ENCODE peak calls at places on chromosomes 16 and 17, in nine cellular contexts. X is mesendoderm, I is NCI-H1048, D is GOT3, O is epithelial cell of esophagus, L is skeletal muscle cell, Y is heart right ventricle, C is NCI-H345, Z is psoas muscle. F is an unnamed sample.

GRCh38 chr17:14321476-14321949 is 20.6 kb downstream of the HS3ST3B1 start:
- DNase-seq in L (no peak), I (no peak), D (no peak), O (no peak), Y (no peak), C (no peak), Z (no peak), X (no peak), F (peak)

GRCh38 chr16:23509441-23509754 is 896 bp downstream of the GGA2 start:
- DNase-seq in I (no peak), Z (no peak), X (peak), C (no peak), Y (no peak), L (no peak), D (no peak), O (no peak), F (no peak)

GRCh38 chr17:981292-981658 is 1.7 kb upstream of the NXN start:
- DNase-seq in L (no peak), I (no peak), Z (no peak), Y (no peak), O (no peak), C (no peak), D (no peak), X (no peak), F (no peak)

GRCh38 chr16:75647492-75648264 is at the start of the genes KARS1 and TERF2IP:
- DNase-seq in C (peak), O (peak), Y (peak), Z (peak), X (peak), L (peak), D (peak), I (peak), F (peak)

GRCh38 chr17:29179232-29180036 is 764 bp downstream of the MYO18A start:
- DNase-seq in I (no peak), O (peak), D (no peak), Z (no peak), Y (peak), L (no peak), C (peak), X (peak), F (peak)

GRCh38 chr17:8176197-8176940 is at the start of gene TMEM107:
- DNase-seq in I (peak), Z (peak), O (peak), D (peak), X (peak), Y (peak), L (no peak), C (peak), F (peak)

GRCh38 chr17:33964344-33964979 is 290.6 kb upstream of the CCL2 start:
- DNase-seq in L (no peak), X (peak), O (no peak), C (peak), Y (no peak), D (no peak), Z (no peak), I (no peak), F (peak)

GRCh38 chr16:21656795-21657768 is 4.7 kb upstream of the IGSF6 start:
- DNase-seq in O (peak), I (no peak), Z (no peak), L (peak), Y (peak), X (peak), D (no peak), C (peak), F (peak)

GRCh38 chr17:70084476-70084875 is 9.5 kb downstream of the KCNJ16 start:
- DNase-seq in X (no peak), I (no peak), Z (no peak), Y (no peak), O (peak), D (no peak), L (no peak), C (no peak), F (no peak)

GRCh38 chr16:67120025-67120424 is 10.3 kb downstream of the PHAF1 start:
- DNase-seq in O (peak), L (no peak), C (no peak), Y (no peak), I (no peak), Z (no peak), X (no peak), D (no peak), F (no peak)

GRCh38 chr16:2819939-2820835 is 3.1 kb downstream of the PRSS21 start:
- DNase-seq in I (no peak), L (no peak), O (no peak), Y (no peak), X (no peak), Z (no peak), C (no peak), D (no peak), F (no peak)

GRCh38 chr16:46629331-46629843 is 8.2 kb upstream of the SHCBP1 start:
- DNase-seq in L (no peak), Y (no peak), C (no peak), O (peak), X (peak), I (no peak), Z (no peak), D (peak), F (peak)

GRCh38 chr17:6710317-6710716 is 2.9 kb downstream of the SLC13A5 start:
- DNase-seq in X (no peak), Y (no peak), D (no peak), L (no peak), C (no peak), O (no peak), Z (no peak), I (no peak), F (no peak)

GRCh38 chr16:57474671-57475661 is 11.3 kb downstream of the DOK4 start:
- DNase-seq in C (no peak), I (no peak), Y (no peak), D (no peak), Z (peak), O (no peak), X (no peak), L (no peak), F (no peak)

GRCh38 chr17:80888276-80889160 is 103.1 kb upstream of the CHMP6 start:
- DNase-seq in L (no peak), D (no peak), I (no peak), O (no peak), X (no peak), Y (no peak), Z (peak), C (no peak), F (no peak)

GRCh38 chr17:73342057-73342522 is 30.3 kb upstream of the CDC42EP4 start:
- DNase-seq in C (peak), Z (no peak), D (no peak), L (peak), X (peak), Y (peak), I (no peak), O (peak), F (peak)

GRCh38 chr16:1538804-1539520 is 5.5 kb downstream of the TMEM204 start:
- DNase-seq in I (no peak), L (no peak), Y (no peak), C (no peak), D (no peak), O (no peak), Z (peak), X (peak), F (peak)

GRCh38 chr16:48158296-48158695 is 2.5 kb upstream of the ABCC12 start:
- DNase-seq in L (peak), D (no peak), X (peak), O (peak), Y (no peak), I (no peak), Z (no peak), C (no peak), F (no peak)

GRCh38 chr16:12229759-12230594 is 253.4 kb downstream of the SNX29 start:
- DNase-seq in C (peak), D (no peak), Y (no peak), O (peak), X (no peak), I (no peak), Z (no peak), L (no peak), F (peak)

GRCh38 chr16:67431077-67431804 is at the start of gene HSD11B2:
- DNase-seq in Y (no peak), D (no peak), X (peak), L (no peak), O (peak), Z (peak), C (peak), I (no peak), F (peak)

GRCh38 chr16:3306078-3306477 is 781 bp downstream of the ZNF75A start:
- DNase-seq in Z (no peak), O (no peak), D (no peak), C (no peak), Y (no peak), X (no peak), I (no peak), L (no peak), F (no peak)

GRCh38 chr16:71526111-71526998 is at the start of gene CHST4:
- DNase-seq in D (no peak), I (no peak), C (no peak), Y (no peak), O (peak), L (peak), X (peak), Z (no peak), F (peak)

GRCh38 chr17:64007838-64008282 is 9.7 kb downstream of the PRR29 start:
- DNase-seq in D (no peak), Y (no peak), L (no peak), O (no peak), C (no peak), I (no peak), X (no peak), Z (no peak), F (no peak)

GRCh38 chr17:31190351-31190750 is 95.6 kb downstream of the NF1 start:
- DNase-seq in Z (no peak), D (no peak), C (no peak), X (peak), L (no peak), O (peak), I (peak), Y (no peak), F (no peak)

GRCh38 chr16:20613471-20613887 is 37.3 kb upstream of the ACSM2B start:
- DNase-seq in Z (peak), I (no peak), D (no peak), L (no peak), X (no peak), O (no peak), C (peak), Y (no peak), F (no peak)

GRCh38 chr16:53925011-53925410 is 221.1 kb downstream of the FTO start:
- DNase-seq in O (no peak), Z (no peak), C (no peak), L (no peak), X (peak), D (no peak), Y (no peak), I (no peak), F (no peak)

GRCh38 chr17:3535253-3535995 is 22.2 kb downstream of the TRPV3 start:
- DNase-seq in L (no peak), Y (peak), I (no peak), O (peak), Z (peak), C (no peak), D (no peak), X (peak), F (peak)

GRCh38 chr17:4304417-4305027 is 40.7 kb upstream of the ANKFY1 start:
- DNase-seq in I (peak), O (peak), D (no peak), L (peak), C (peak), Z (no peak), Y (peak), X (peak), F (peak)

GRCh38 chr16:71230122-71230845 is at the start of gene HYDIN:
- DNase-seq in Z (no peak), L (peak), C (peak), D (no peak), O (peak), I (no peak), Y (no peak), X (peak), F (peak)

GRCh38 chr16:30821891-30822290 is 34.9 kb upstream of the ZNF629 start:
- DNase-seq in D (no peak), Y (no peak), Z (no peak), O (no peak), L (no peak), C (no peak), I (no peak), X (no peak), F (no peak)

GRCh38 chr17:58364270-58364942 is 12.4 kb upstream of the SUPT4H1 start:
- DNase-seq in I (no peak), Z (no peak), Y (no peak), L (no peak), O (peak), D (no peak), C (no peak), X (peak), F (no peak)

GRCh38 chr17:62179525-62180161 is 114.6 kb upstream of the MED13 start:
- DNase-seq in L (no peak), D (no peak), O (peak), Z (no peak), Y (no peak), X (peak), C (no peak), I (no peak), F (peak)

GRCh38 chr16:57041182-57042156 is 50.9 kb upstream of the CPNE2 start:
- DNase-seq in L (no peak), O (no peak), I (no peak), Y (no peak), X (no peak), Z (no peak), D (no peak), C (no peak), F (no peak)

GRCh38 chr16:20263138-20263855 is 64.0 kb downstream of the GP2 start:
- DNase-seq in Z (no peak), O (no peak), D (no peak), Y (no peak), L (no peak), X (peak), I (no peak), C (no peak), F (no peak)

GRCh38 chr17:32288600-32288999 is 23.0 kb downstream of the RHBDL3 start:
- DNase-seq in I (no peak), C (no peak), Z (no peak), O (no peak), L (no peak), D (no peak), Y (no peak), X (no peak), F (no peak)

GRCh38 chr17:31488264-31488981 is 96.9 kb downstream of the RAB11FIP4 start:
- DNase-seq in Z (peak), L (no peak), Y (no peak), X (peak), D (no peak), O (no peak), C (peak), I (no peak), F (peak)

GRCh38 chr16:78150233-78150632 is 50.8 kb downstream of the WWOX start:
- DNase-seq in Z (no peak), C (no peak), O (no peak), D (no peak), X (no peak), Y (no peak), L (no peak), I (no peak), F (no peak)

F was measured in NCI-H69.